ENCODE peak calls at places on chromosomes 11 and 22, in six cellular contexts. Z is fibroblast of villous mesenchyme; J is Calu3; M is CD8-positive, alpha-beta T cell; K is cardiac muscle cell; V is ovary. Y is an unnamed sample.

GRCh38 chr11:77200869-77201268 is 72.8 kb downstream of the MYO7A start:
- DNase-seq in Z (no peak), J (no peak), M (no peak), K (no peak), V (peak; percentile 7), Y (no peak)

GRCh38 chr22:47713880-47714452 is 951.5 kb downstream of the TBC1D22A start:
- DNase-seq in Z (no peak), J (no peak), M (no peak), K (no peak), V (no peak), Y (no peak)

GRCh38 chr22:41352058-41352457 is 29.7 kb upstream of the TEF start:
- DNase-seq in Z (peak; percentile 78), J (no peak), M (no peak), K (no peak), V (no peak), Y (no peak)

GRCh38 chr22:44595841-44596341 is 97.9 kb upstream of the RTL6 start:
- DNase-seq in Z (peak; percentile 15), J (no peak), M (no peak), K (no peak), V (no peak), Y (no peak)

GRCh38 chr11:65434667-65435179 is 12.1 kb downstream of the NEAT1 start:
- DNase-seq in Z (peak; percentile 52), J (no peak), M (no peak), K (no peak), V (no peak), Y (peak; percentile 21)

GRCh38 chr11:85627332-85627997 is at the start of gene DLG2:
- DNase-seq in Z (peak; percentile 23), J (no peak), M (no peak), K (peak; percentile 46), V (no peak), Y (no peak)

GRCh38 chr11:43687120-43687791 is 6.7 kb downstream of the HSD17B12 start:
- DNase-seq in Z (peak; percentile 52), J (no peak), M (no peak), K (peak; percentile 39), V (no peak), Y (no peak)

GRCh38 chr11:10208045-10208674 is 85.9 kb downstream of the SBF2 start:
- DNase-seq in Z (peak; percentile 66), J (peak; percentile 3), M (no peak), K (peak; percentile 54), V (no peak), Y (no peak)

GRCh38 chr22:46068908-46069481 is 81.3 kb upstream of the PPARA start:
- DNase-seq in Z (peak; percentile 83), J (peak; percentile 29), M (no peak), K (no peak), V (peak; percentile 57), Y (no peak)

GRCh38 chr11:23021287-23021863 is 161.1 kb upstream of the CCDC179 start:
- DNase-seq in Z (peak; percentile 16), J (peak; percentile 34), M (no peak), K (peak; percentile 56), V (no peak), Y (no peak)

GRCh38 chr11:56163804-56164203 is 3.7 kb upstream of the OR8K5 start:
- DNase-seq in Z (no peak), J (no peak), M (no peak), K (no peak), V (no peak), Y (no peak)

GRCh38 chr11:70323811-70324210 is 53.3 kb downstream of the PPFIA1 start:
- DNase-seq in Z (peak; percentile 53), J (no peak), M (no peak), K (no peak), V (no peak), Y (no peak)

GRCh38 chr11:99370557-99371200 is 349.9 kb downstream of the CNTN5 start:
- DNase-seq in Z (peak; percentile 55), J (peak; percentile 4), M (no peak), K (peak; percentile 65), V (peak; percentile 54), Y (no peak)

GRCh38 chr22:37968452-37969251 is 15.2 kb downstream of the POLR2F start:
- DNase-seq in Z (no peak), J (no peak), M (no peak), K (no peak), V (no peak), Y (no peak)

GRCh38 chr11:72831521-72832300 is 17.5 kb downstream of the ATG16L2 start:
- DNase-seq in Z (peak; percentile 80), J (peak; percentile 87), M (no peak), K (peak; percentile 87), V (peak; percentile 89), Y (peak; percentile 93)

GRCh38 chr11:111476366-111476765 is 35.8 kb downstream of the BTG4 start:
- DNase-seq in Z (peak; percentile 3), J (no peak), M (no peak), K (no peak), V (no peak), Y (no peak)

GRCh38 chr11:107249054-107249453 is 208.6 kb downstream of the CWF19L2 start:
- DNase-seq in Z (no peak), J (no peak), M (no peak), K (no peak), V (no peak), Y (no peak)

GRCh38 chr11:61023086-61024035 is 51.9 kb downstream of the CD6 start:
- DNase-seq in Z (no peak), J (no peak), M (no peak), K (no peak), V (no peak), Y (no peak)

GRCh38 chr11:70397983-70398833 is at the start of gene CTTN:
- DNase-seq in Z (peak; percentile 91), J (peak; percentile 86), M (peak; percentile 14), K (peak; percentile 91), V (peak; percentile 95), Y (peak; percentile 94)

GRCh38 chr11:126307706-126308105 is 3.8 kb downstream of the DCPS start:
- DNase-seq in Z (peak; percentile 60), J (peak; percentile 15), M (no peak), K (peak; percentile 66), V (peak; percentile 37), Y (no peak)

GRCh38 chr11:35159111-35159510 is 20.1 kb downstream of the CD44 start:
- DNase-seq in Z (no peak), J (no peak), M (no peak), K (no peak), V (no peak), Y (no peak)

GRCh38 chr11:133181066-133181465 is 351.2 kb downstream of the OPCML start:
- DNase-seq in Z (no peak), J (no peak), M (no peak), K (no peak), V (no peak), Y (no peak)

DNA sequence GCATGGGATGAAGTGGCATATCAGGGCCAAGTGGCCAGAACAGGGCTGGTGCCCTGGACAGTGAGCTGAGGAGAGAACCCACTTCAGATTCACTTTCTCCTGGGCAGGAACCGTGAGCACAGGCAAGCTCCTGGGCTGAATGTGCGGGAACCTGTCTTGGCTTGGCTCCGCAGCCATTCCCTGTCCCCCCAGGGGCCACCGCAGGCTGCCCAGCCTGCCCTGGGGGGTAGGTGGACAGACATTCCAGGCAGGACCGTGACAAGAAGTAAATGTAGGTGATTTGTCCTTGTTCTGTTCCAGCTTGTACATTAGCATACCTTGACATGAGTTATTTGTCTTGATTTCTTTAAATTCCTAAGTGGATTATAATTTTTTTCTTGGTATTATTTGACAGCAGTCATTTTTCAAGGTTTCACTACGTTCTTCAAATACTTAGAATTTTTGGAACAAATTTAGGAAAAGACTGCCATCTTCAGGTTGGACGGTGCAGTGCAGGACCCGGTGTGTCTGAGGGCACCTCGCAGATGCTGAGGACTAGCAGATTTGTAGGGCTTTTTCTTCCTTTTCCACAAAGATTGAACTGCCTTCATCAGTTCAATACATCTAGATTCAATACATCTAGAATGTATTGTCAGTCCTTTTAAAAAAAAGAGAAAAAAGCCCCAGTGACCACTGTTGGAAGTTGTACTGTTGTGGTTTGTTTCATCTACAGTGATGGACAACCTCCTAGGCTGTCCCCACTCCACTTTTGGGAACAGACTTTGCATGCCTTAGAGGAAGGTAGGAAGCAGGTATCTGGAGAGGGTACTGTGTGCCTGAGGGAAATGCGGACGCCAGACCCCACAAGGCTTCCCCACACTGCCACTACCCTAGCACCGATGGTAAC is 115.1 kb upstream of the RASSF10 start:
- DNase-seq in Z (peak; percentile 64), J (peak; percentile 74), M (no peak), K (peak; percentile 63), V (peak; percentile 76), Y (peak; percentile 88)
- TF ChIP-seq CTCF in Z (peak; percentile 79), J (peak; percentile 76), M (peak; percentile 78), K (peak; percentile 82), V (peak; percentile 63), Y (peak; percentile 87)

GRCh38 chr11:3169235-3169951 is 4.3 kb upstream of the OSBPL5 start:
- DNase-seq in Z (peak; percentile 77), J (peak; percentile 36), M (no peak), K (peak; percentile 18), V (peak; percentile 54), Y (no peak)
- TF ChIP-seq CTCF in Z (no peak), J (no peak), M (no peak), K (no peak), V (no peak), Y (no peak)

GRCh38 chr22:33923660-33924246 is 3.5 kb upstream of the LARGE1 start:
- DNase-seq in Z (peak; percentile 66), J (peak; percentile 67), M (no peak), K (peak; percentile 90), V (peak; percentile 43), Y (no peak)
- TF ChIP-seq CTCF in Z (peak; percentile 68), J (peak; percentile 31), M (no peak), K (peak; percentile 85), V (peak; percentile 83), Y (peak; percentile 86)

GRCh38 chr11:128550261-128550821 is 37.0 kb downstream of the ETS1 start:
- DNase-seq in Z (no peak), J (no peak), M (no peak), K (peak; percentile 52), V (no peak), Y (no peak)

GRCh38 chr11:128547946-128548654 is 39.3 kb downstream of the ETS1 start:
- DNase-seq in Z (no peak), J (no peak), M (no peak), K (no peak), V (no peak), Y (no peak)

GRCh38 chr11:128549256-128549944 is 38.0 kb downstream of the ETS1 start:
- DNase-seq in Z (peak; percentile 60), J (no peak), M (no peak), K (no peak), V (peak; percentile 79), Y (no peak)

GRCh38 chr11:128548655-128549255 is 38.6 kb downstream of the ETS1 start:
- DNase-seq in Z (peak; percentile 88), J (no peak), M (no peak), K (peak; percentile 44), V (peak; percentile 81), Y (no peak)

DNA sequence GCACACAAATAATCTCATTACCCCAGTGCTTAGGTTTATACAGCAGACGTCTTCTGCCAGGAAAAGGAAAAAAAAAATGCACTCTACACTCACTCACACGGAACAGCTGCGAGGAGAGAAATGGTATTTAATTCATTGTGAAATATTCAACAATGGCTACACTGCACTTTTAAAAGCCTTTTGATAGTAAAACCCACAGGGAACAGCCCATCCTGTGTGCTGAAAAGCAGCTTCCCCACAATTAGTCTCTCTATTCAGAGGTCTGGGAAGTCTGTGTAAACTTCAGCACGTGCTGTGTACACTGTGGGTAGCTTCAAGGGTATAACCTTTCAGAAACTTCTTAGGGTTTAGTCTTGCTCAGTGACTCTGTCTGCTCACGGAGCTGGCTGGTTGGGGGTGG is 42.7 kb downstream of the ETS1 start:
- DNase-seq in Z (peak; percentile 71), J (no peak), M (no peak), K (no peak), V (no peak), Y (no peak)
- TF ChIP-seq CTCF in Z (no peak), J (no peak), M (no peak), K (no peak), V (no peak), Y (no peak)

GRCh38 chr11:102831709-102832492 is 11.5 kb downstream of the MMP3 start:
- DNase-seq in Z (no peak), J (no peak), M (no peak), K (no peak), V (no peak), Y (no peak)
- TF ChIP-seq CTCF in Z (no peak), J (no peak), M (no peak), K (no peak), V (no peak), Y (no peak)